ENCODE peak calls at places on chromosomes 7 and 10, in seven cellular contexts. One of them, this sample, is unnamed.
A peak's percentile ranks its signal among the peaks of the same experiment; 100 is the strongest.

GRCh38 chr10:128263891-128264688 is 137.9 kb upstream of the MKI67 start:
- DNase-seq in thoracic aorta: no peak
- DNase-seq in tibial nerve: peak; percentile 50
- DNase-seq in BJ: no peak
- DNase-seq in AG04449: no peak
- DNase-seq in AG10803: peak; percentile 48
- DNase-seq in esophagus squamous epithelium: no peak
- DNase-seq in this sample: peak; percentile 78

GRCh38 chr10:63972949-63973827 is 452.0 kb downstream of the REEP3 start:
- DNase-seq in esophagus squamous epithelium: no peak
- DNase-seq in AG04449: no peak
- DNase-seq in thoracic aorta: no peak
- DNase-seq in tibial nerve: no peak
- DNase-seq in AG10803: no peak
- DNase-seq in BJ: no peak
- DNase-seq in this sample: no peak

GRCh38 chr7:122203814-122204213 is 59.8 kb upstream of the AASS start:
- DNase-seq in esophagus squamous epithelium: no peak
- DNase-seq in thoracic aorta: no peak
- DNase-seq in BJ: no peak
- DNase-seq in tibial nerve: no peak
- DNase-seq in AG04449: no peak
- DNase-seq in AG10803: no peak
- DNase-seq in this sample: no peak

GRCh38 chr10:113712755-113713154 is 33.0 kb downstream of the CASP7 start:
- DNase-seq in AG10803: no peak
- DNase-seq in AG04449: no peak
- DNase-seq in tibial nerve: no peak
- DNase-seq in esophagus squamous epithelium: no peak
- DNase-seq in thoracic aorta: no peak
- DNase-seq in BJ: no peak
- DNase-seq in this sample: no peak

GRCh38 chr10:22655312-22655973 is 58.9 kb downstream of the PIP4K2A start:
- DNase-seq in AG10803: peak; percentile 81
- DNase-seq in BJ: peak; percentile 57
- DNase-seq in thoracic aorta: no peak
- DNase-seq in AG04449: peak; percentile 44
- DNase-seq in esophagus squamous epithelium: no peak
- DNase-seq in tibial nerve: no peak
- DNase-seq in this sample: peak; percentile 93

GRCh38 chr10:31401287-31401686 is 82.3 kb downstream of the ZEB1 start:
- DNase-seq in BJ: no peak
- DNase-seq in AG10803: no peak
- DNase-seq in esophagus squamous epithelium: no peak
- DNase-seq in thoracic aorta: no peak
- DNase-seq in tibial nerve: no peak
- DNase-seq in AG04449: no peak
- DNase-seq in this sample: no peak

GRCh38 chr10:44990965-44991364 is 9.8 kb upstream of the ZNF22 start:
- DNase-seq in BJ: no peak
- DNase-seq in esophagus squamous epithelium: no peak
- DNase-seq in AG10803: no peak
- DNase-seq in tibial nerve: no peak
- DNase-seq in AG04449: no peak
- DNase-seq in thoracic aorta: no peak
- DNase-seq in this sample: no peak

GRCh38 chr7:102412548-102412947 is 16.4 kb downstream of the PRKRIP1 start:
- DNase-seq in AG10803: peak; percentile 25
- DNase-seq in esophagus squamous epithelium: no peak
- DNase-seq in tibial nerve: no peak
- DNase-seq in thoracic aorta: no peak
- DNase-seq in AG04449: no peak
- DNase-seq in BJ: no peak
- DNase-seq in this sample: peak; percentile 58

GRCh38 chr10:28939352-28940157 is 262.2 kb downstream of the BAMBI start:
- DNase-seq in AG04449: no peak
- DNase-seq in esophagus squamous epithelium: no peak
- DNase-seq in thoracic aorta: peak; percentile 52
- DNase-seq in tibial nerve: peak; percentile 44
- DNase-seq in BJ: no peak
- DNase-seq in AG10803: peak; percentile 70
- DNase-seq in this sample: peak; percentile 96

GRCh38 chr10:6213257-6213905 is 10.6 kb downstream of the PFKFB3 start:
- DNase-seq in esophagus squamous epithelium: no peak
- DNase-seq in BJ: no peak
- DNase-seq in tibial nerve: no peak
- DNase-seq in thoracic aorta: no peak
- DNase-seq in AG04449: no peak
- DNase-seq in AG10803: no peak
- DNase-seq in this sample: no peak

GRCh38 chr7:25496394-25497103 is 268.3 kb upstream of the NPVF start:
- DNase-seq in BJ: no peak
- DNase-seq in esophagus squamous epithelium: no peak
- DNase-seq in AG10803: no peak
- DNase-seq in tibial nerve: no peak
- DNase-seq in thoracic aorta: no peak
- DNase-seq in AG04449: no peak
- DNase-seq in this sample: no peak

GRCh38 chr10:22874189-22874854 is 53.5 kb upstream of the ARMC3 start:
- DNase-seq in esophagus squamous epithelium: no peak
- DNase-seq in AG04449: no peak
- DNase-seq in tibial nerve: no peak
- DNase-seq in BJ: no peak
- DNase-seq in AG10803: no peak
- DNase-seq in thoracic aorta: no peak
- DNase-seq in this sample: no peak

GRCh38 chr10:48599830-48600134 is 5.1 kb downstream of the ARHGAP22 start:
- DNase-seq in esophagus squamous epithelium: no peak
- DNase-seq in AG10803: no peak
- DNase-seq in tibial nerve: no peak
- DNase-seq in thoracic aorta: no peak
- DNase-seq in AG04449: no peak
- DNase-seq in BJ: no peak
- DNase-seq in this sample: no peak

GRCh38 chr10:118840071-118840775 is 85.5 kb upstream of the CACUL1 start:
- DNase-seq in AG04449: no peak
- DNase-seq in BJ: no peak
- DNase-seq in esophagus squamous epithelium: no peak
- DNase-seq in thoracic aorta: no peak
- DNase-seq in AG10803: no peak
- DNase-seq in tibial nerve: no peak
- DNase-seq in this sample: peak; percentile 28

GRCh38 chr10:61899997-61900828 is 1.3 kb upstream of the ARID5B start:
- DNase-seq in esophagus squamous epithelium: peak; percentile 13
- DNase-seq in AG04449: no peak
- DNase-seq in AG10803: peak; percentile 69
- DNase-seq in BJ: no peak
- DNase-seq in thoracic aorta: no peak
- DNase-seq in tibial nerve: peak; percentile 16
- DNase-seq in this sample: peak; percentile 86

GRCh38 chr10:86073199-86073977 is 293.2 kb downstream of the GRID1 start:
- DNase-seq in tibial nerve: no peak
- DNase-seq in BJ: no peak
- DNase-seq in esophagus squamous epithelium: no peak
- DNase-seq in AG04449: no peak
- DNase-seq in thoracic aorta: no peak
- DNase-seq in AG10803: no peak
- DNase-seq in this sample: no peak

GRCh38 chr10:17240617-17241016 is 12.6 kb downstream of the VIM start:
- DNase-seq in AG04449: no peak
- DNase-seq in BJ: no peak
- DNase-seq in AG10803: no peak
- DNase-seq in thoracic aorta: no peak
- DNase-seq in esophagus squamous epithelium: no peak
- DNase-seq in tibial nerve: no peak
- DNase-seq in this sample: no peak

GRCh38 chr7:148142660-148143248 is 447.8 kb upstream of the C7orf33 start:
- DNase-seq in BJ: no peak
- DNase-seq in tibial nerve: no peak
- DNase-seq in esophagus squamous epithelium: no peak
- DNase-seq in AG04449: no peak
- DNase-seq in AG10803: peak; percentile 53
- DNase-seq in thoracic aorta: no peak
- DNase-seq in this sample: peak; percentile 66

GRCh38 chr10:25441270-25441669 is 266.5 kb downstream of the GPR158 start:
- DNase-seq in thoracic aorta: no peak
- DNase-seq in AG04449: no peak
- DNase-seq in BJ: no peak
- DNase-seq in tibial nerve: no peak
- DNase-seq in AG10803: no peak
- DNase-seq in esophagus squamous epithelium: no peak
- DNase-seq in this sample: no peak

GRCh38 chr7:99461221-99461620 is 4.7 kb downstream of the ATP5MF start:
- DNase-seq in thoracic aorta: no peak
- DNase-seq in BJ: no peak
- DNase-seq in esophagus squamous epithelium: no peak
- DNase-seq in AG10803: no peak
- DNase-seq in AG04449: no peak
- DNase-seq in tibial nerve: no peak
- DNase-seq in this sample: no peak

GRCh38 chr7:99457646-99458493 is 8.1 kb downstream of the ATP5MF start:
- DNase-seq in AG04449: no peak
- DNase-seq in AG10803: no peak
- DNase-seq in tibial nerve: no peak
- DNase-seq in BJ: no peak
- DNase-seq in esophagus squamous epithelium: no peak
- DNase-seq in thoracic aorta: no peak
- DNase-seq in this sample: no peak

GRCh38 chr7:99460651-99461050 is 5.3 kb downstream of the ATP5MF start:
- DNase-seq in esophagus squamous epithelium: no peak
- DNase-seq in thoracic aorta: no peak
- DNase-seq in AG10803: no peak
- DNase-seq in BJ: no peak
- DNase-seq in tibial nerve: no peak
- DNase-seq in AG04449: no peak
- DNase-seq in this sample: no peak

GRCh38 chr7:99457050-99457645 is 8.8 kb downstream of the ATP5MF start:
- DNase-seq in thoracic aorta: no peak
- DNase-seq in tibial nerve: no peak
- DNase-seq in AG04449: no peak
- DNase-seq in AG10803: no peak
- DNase-seq in BJ: no peak
- DNase-seq in esophagus squamous epithelium: no peak
- DNase-seq in this sample: no peak

GRCh38 chr7:99459087-99459486 is 6.9 kb downstream of the ATP5MF start:
- DNase-seq in AG04449: no peak
- DNase-seq in tibial nerve: no peak
- DNase-seq in esophagus squamous epithelium: no peak
- DNase-seq in BJ: no peak
- DNase-seq in AG10803: peak; percentile 20
- DNase-seq in thoracic aorta: no peak
- DNase-seq in this sample: peak; percentile 49
- TF ChIP-seq CTCF in AG04449: no peak
- TF ChIP-seq CTCF in tibial nerve: no peak
- TF ChIP-seq CTCF in esophagus squamous epithelium: no peak
- TF ChIP-seq CTCF in BJ: peak; percentile 35
- TF ChIP-seq CTCF in AG10803: peak; percentile 43
- TF ChIP-seq CTCF in thoracic aorta: peak; percentile 14
- TF ChIP-seq CTCF in this sample: peak; percentile 52

GRCh38 chr7:23185980-23186379 is 4.1 kb downstream of the NUP42 start:
- DNase-seq in AG04449: no peak
- DNase-seq in tibial nerve: no peak
- DNase-seq in AG10803: no peak
- DNase-seq in thoracic aorta: no peak
- DNase-seq in BJ: no peak
- DNase-seq in esophagus squamous epithelium: no peak
- DNase-seq in this sample: no peak

GRCh38 chr7:23184291-23184690 is 2.4 kb downstream of the NUP42 start:
- DNase-seq in esophagus squamous epithelium: no peak
- DNase-seq in BJ: no peak
- DNase-seq in AG10803: no peak
- DNase-seq in AG04449: no peak
- DNase-seq in tibial nerve: no peak
- DNase-seq in thoracic aorta: no peak
- DNase-seq in this sample: no peak

GRCh38 chr7:23181684-23182553 is at the start of gene NUP42:
- DNase-seq in esophagus squamous epithelium: peak; percentile 70
- DNase-seq in AG04449: peak; percentile 96
- DNase-seq in AG10803: peak; percentile 99
- DNase-seq in BJ: peak; percentile 90
- DNase-seq in thoracic aorta: peak; percentile 92
- DNase-seq in tibial nerve: peak; percentile 86
- DNase-seq in this sample: peak; percentile 100

GRCh38 chr7:23184709-23185354 is 3.0 kb downstream of the NUP42 start:
- DNase-seq in AG10803: peak; percentile 62
- DNase-seq in thoracic aorta: no peak
- DNase-seq in esophagus squamous epithelium: no peak
- DNase-seq in tibial nerve: peak; percentile 38
- DNase-seq in AG04449: no peak
- DNase-seq in BJ: no peak
- DNase-seq in this sample: peak; percentile 77

GRCh38 chr7:23183279-23184012 is 1.6 kb downstream of the NUP42 start:
- DNase-seq in thoracic aorta: no peak
- DNase-seq in AG10803: peak; percentile 11
- DNase-seq in tibial nerve: no peak
- DNase-seq in esophagus squamous epithelium: no peak
- DNase-seq in BJ: no peak
- DNase-seq in AG04449: no peak
- DNase-seq in this sample: no peak
- H3K4me3 ChIP-seq in thoracic aorta: peak overlapping the region; percentile 90
- H3K4me3 ChIP-seq in AG10803: peak overlapping the region; percentile 97
- H3K4me3 ChIP-seq in tibial nerve: no peak overlapping the region
- H3K4me3 ChIP-seq in esophagus squamous epithelium: no peak overlapping the region
- H3K4me3 ChIP-seq in BJ: no peak overlapping the region
- H3K4me3 ChIP-seq in AG04449: peak overlapping the region; percentile 97
- H3K4me3 ChIP-seq in this sample: peak overlapping the region; percentile 96

GRCh38 chr10:104100795-104101194 is 15.1 kb upstream of the COL17A1 start:
- DNase-seq in esophagus squamous epithelium: no peak
- DNase-seq in AG04449: no peak
- DNase-seq in thoracic aorta: no peak
- DNase-seq in tibial nerve: no peak
- DNase-seq in AG10803: no peak
- DNase-seq in BJ: no peak
- DNase-seq in this sample: no peak
- TF ChIP-seq CTCF in esophagus squamous epithelium: no peak
- TF ChIP-seq CTCF in AG04449: no peak
- TF ChIP-seq CTCF in thoracic aorta: no peak
- TF ChIP-seq CTCF in tibial nerve: no peak
- TF ChIP-seq CTCF in AG10803: no peak
- TF ChIP-seq CTCF in BJ: no peak
- TF ChIP-seq CTCF in this sample: no peak

DNA sequence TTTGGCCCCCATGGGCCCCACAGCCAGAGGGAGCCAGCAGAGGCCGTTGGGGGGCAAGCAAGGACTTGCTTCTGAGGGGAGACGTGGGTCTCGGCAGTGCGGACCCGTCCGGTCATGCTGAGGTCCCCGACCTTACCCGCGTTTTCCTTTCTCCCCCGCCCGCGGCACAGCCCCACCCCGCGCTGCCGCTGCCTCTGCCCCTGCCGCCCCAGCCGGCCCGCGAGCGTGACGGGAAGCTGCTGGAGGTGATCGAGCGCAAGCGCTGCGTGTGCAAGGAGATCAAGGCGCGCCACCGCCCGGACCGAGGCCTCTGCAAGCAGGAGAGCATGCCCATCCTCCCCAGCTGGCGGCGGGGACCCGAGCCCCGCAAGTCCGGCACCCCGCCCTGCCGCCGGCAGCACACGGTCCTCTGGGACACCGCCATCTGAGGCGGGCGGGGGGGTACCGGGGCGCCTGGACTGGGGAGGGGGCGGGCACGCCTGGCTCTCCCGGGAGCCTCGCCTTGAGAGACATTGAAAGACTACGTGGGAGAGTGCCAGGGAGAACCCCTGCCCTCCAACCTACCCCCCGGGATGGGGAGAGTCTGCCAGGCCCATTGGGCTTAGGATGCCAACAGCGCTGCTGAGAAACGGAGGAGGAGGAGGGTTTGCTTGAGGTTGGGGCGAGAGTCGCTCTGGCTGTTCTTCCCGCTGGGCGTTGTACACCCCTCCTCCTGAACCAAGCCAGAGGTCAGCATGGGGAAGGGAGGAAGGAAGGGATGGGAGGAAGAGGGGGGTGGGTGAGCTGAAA is 9.9 kb downstream of the NYAP1 start:
- DNase-seq in tibial nerve: no peak
- DNase-seq in thoracic aorta: no peak
- DNase-seq in BJ: no peak
- DNase-seq in esophagus squamous epithelium: no peak
- DNase-seq in AG04449: no peak
- DNase-seq in AG10803: no peak
- DNase-seq in this sample: peak; percentile 37
- H3K4me3 ChIP-seq in tibial nerve: peak overlapping the region; percentile 24
- H3K4me3 ChIP-seq in thoracic aorta: peak overlapping the region; percentile 61
- H3K4me3 ChIP-seq in BJ: no peak overlapping the region
- H3K4me3 ChIP-seq in esophagus squamous epithelium: peak overlapping the region; percentile 23
- H3K4me3 ChIP-seq in AG04449: no peak overlapping the region
- H3K4me3 ChIP-seq in AG10803: no peak overlapping the region
- H3K4me3 ChIP-seq in this sample: peak overlapping the region; percentile 48

This sample was measured in choroid plexus epithelial cell.